ENCODE peak calls at places on chromosomes 7 and 10, in ten cellular contexts. One of them, this sample, is unnamed.
A peak's percentile ranks its signal among the peaks of the same experiment; 100 is the strongest.

GRCh38 chr10:103203466-103203865 is 10.4 kb upstream of the NT5C2 start:
- DNase-seq in effector memory CD4-positive, alpha-beta T cell: no peak
- DNase-seq in CD8-positive, alpha-beta T cell: no peak
- DNase-seq in mesenchymal stem cell: no peak
- DNase-seq in osteoblast: no peak
- DNase-seq in HepG2: no peak
- DNase-seq in fibroblast of lung: no peak
- DNase-seq in stomach: no peak
- DNase-seq in lung: no peak
- DNase-seq in heart right ventricle: no peak
- DNase-seq in this sample: no peak

GRCh38 chr7:105218939-105219770 is 169.6 kb downstream of the SRPK2 start:
- DNase-seq in CD8-positive, alpha-beta T cell: no peak
- DNase-seq in mesenchymal stem cell: no peak
- DNase-seq in lung: no peak
- DNase-seq in stomach: no peak
- DNase-seq in HepG2: no peak
- DNase-seq in effector memory CD4-positive, alpha-beta T cell: no peak
- DNase-seq in osteoblast: no peak
- DNase-seq in heart right ventricle: no peak
- DNase-seq in fibroblast of lung: peak; percentile 40
- DNase-seq in this sample: no peak

GRCh38 chr10:68516766-68517165 is 10.6 kb downstream of the SLC25A16 start:
- DNase-seq in heart right ventricle: no peak
- DNase-seq in osteoblast: peak; percentile 75
- DNase-seq in fibroblast of lung: peak; percentile 44
- DNase-seq in stomach: no peak
- DNase-seq in CD8-positive, alpha-beta T cell: no peak
- DNase-seq in mesenchymal stem cell: no peak
- DNase-seq in lung: no peak
- DNase-seq in HepG2: no peak
- DNase-seq in effector memory CD4-positive, alpha-beta T cell: no peak
- DNase-seq in this sample: peak; percentile 32

GRCh38 chr10:120741415-120741814 is 109.7 kb upstream of the WDR11 start:
- DNase-seq in HepG2: peak; percentile 10
- DNase-seq in CD8-positive, alpha-beta T cell: no peak
- DNase-seq in fibroblast of lung: no peak
- DNase-seq in heart right ventricle: no peak
- DNase-seq in stomach: no peak
- DNase-seq in osteoblast: no peak
- DNase-seq in lung: no peak
- DNase-seq in mesenchymal stem cell: no peak
- DNase-seq in effector memory CD4-positive, alpha-beta T cell: no peak
- DNase-seq in this sample: no peak

GRCh38 chr10:15200626-15201025 is 32.1 kb upstream of the NMT2 start:
- DNase-seq in stomach: no peak
- DNase-seq in HepG2: peak; percentile 74
- DNase-seq in mesenchymal stem cell: peak; percentile 63
- DNase-seq in effector memory CD4-positive, alpha-beta T cell: no peak
- DNase-seq in osteoblast: peak; percentile 80
- DNase-seq in lung: no peak
- DNase-seq in fibroblast of lung: peak; percentile 62
- DNase-seq in CD8-positive, alpha-beta T cell: no peak
- DNase-seq in heart right ventricle: no peak
- DNase-seq in this sample: no peak

GRCh38 chr10:89869180-89869579 is 167.8 kb downstream of the KIF20B start:
- DNase-seq in stomach: no peak
- DNase-seq in effector memory CD4-positive, alpha-beta T cell: no peak
- DNase-seq in mesenchymal stem cell: no peak
- DNase-seq in fibroblast of lung: no peak
- DNase-seq in CD8-positive, alpha-beta T cell: no peak
- DNase-seq in osteoblast: no peak
- DNase-seq in HepG2: no peak
- DNase-seq in heart right ventricle: no peak
- DNase-seq in lung: no peak
- DNase-seq in this sample: no peak

GRCh38 chr10:98467506-98468318 is 21.0 kb upstream of the HPS1 start:
- DNase-seq in lung: peak; percentile 81
- DNase-seq in osteoblast: peak; percentile 97
- DNase-seq in HepG2: peak; percentile 79
- DNase-seq in effector memory CD4-positive, alpha-beta T cell: peak; percentile 41
- DNase-seq in heart right ventricle: peak; percentile 71
- DNase-seq in fibroblast of lung: peak; percentile 89
- DNase-seq in CD8-positive, alpha-beta T cell: peak; percentile 26
- DNase-seq in mesenchymal stem cell: peak; percentile 84
- DNase-seq in stomach: peak; percentile 76
- DNase-seq in this sample: peak; percentile 83

GRCh38 chr10:514137-514671 is 175.3 kb downstream of the DIP2C start:
- DNase-seq in HepG2: peak; percentile 70
- DNase-seq in mesenchymal stem cell: no peak
- DNase-seq in CD8-positive, alpha-beta T cell: no peak
- DNase-seq in lung: peak; percentile 41
- DNase-seq in osteoblast: no peak
- DNase-seq in fibroblast of lung: no peak
- DNase-seq in effector memory CD4-positive, alpha-beta T cell: no peak
- DNase-seq in stomach: peak; percentile 73
- DNase-seq in heart right ventricle: no peak
- DNase-seq in this sample: no peak

GRCh38 chr10:21860718-21861117 is 142.8 kb downstream of the DNAJC1 start:
- DNase-seq in CD8-positive, alpha-beta T cell: no peak
- DNase-seq in fibroblast of lung: no peak
- DNase-seq in lung: no peak
- DNase-seq in effector memory CD4-positive, alpha-beta T cell: no peak
- DNase-seq in HepG2: no peak
- DNase-seq in heart right ventricle: no peak
- DNase-seq in stomach: no peak
- DNase-seq in osteoblast: peak; percentile 54
- DNase-seq in mesenchymal stem cell: peak; percentile 11
- DNase-seq in this sample: no peak

GRCh38 chr10:91034494-91035157 is 113.7 kb upstream of the ANKRD1 start:
- DNase-seq in lung: peak; percentile 46
- DNase-seq in effector memory CD4-positive, alpha-beta T cell: no peak
- DNase-seq in HepG2: peak; percentile 9
- DNase-seq in stomach: peak; percentile 33
- DNase-seq in CD8-positive, alpha-beta T cell: no peak
- DNase-seq in fibroblast of lung: peak; percentile 78
- DNase-seq in heart right ventricle: peak; percentile 75
- DNase-seq in mesenchymal stem cell: no peak
- DNase-seq in osteoblast: no peak
- DNase-seq in this sample: peak; percentile 76

GRCh38 chr10:29950391-29950790 is 109.0 kb downstream of the JCAD start:
- DNase-seq in osteoblast: no peak
- DNase-seq in lung: no peak
- DNase-seq in CD8-positive, alpha-beta T cell: no peak
- DNase-seq in heart right ventricle: no peak
- DNase-seq in HepG2: no peak
- DNase-seq in fibroblast of lung: peak; percentile 37
- DNase-seq in stomach: no peak
- DNase-seq in effector memory CD4-positive, alpha-beta T cell: no peak
- DNase-seq in mesenchymal stem cell: peak; percentile 73
- DNase-seq in this sample: no peak

GRCh38 chr10:29949411-29950011 is 109.9 kb downstream of the JCAD start:
- DNase-seq in fibroblast of lung: peak; percentile 100
- DNase-seq in CD8-positive, alpha-beta T cell: no peak
- DNase-seq in stomach: no peak
- DNase-seq in effector memory CD4-positive, alpha-beta T cell: no peak
- DNase-seq in lung: no peak
- DNase-seq in osteoblast: peak; percentile 88
- DNase-seq in HepG2: no peak
- DNase-seq in heart right ventricle: no peak
- DNase-seq in mesenchymal stem cell: peak; percentile 95
- DNase-seq in this sample: no peak

GRCh38 chr10:29948971-29949370 is 110.4 kb downstream of the JCAD start:
- DNase-seq in heart right ventricle: no peak
- DNase-seq in mesenchymal stem cell: peak; percentile 74
- DNase-seq in fibroblast of lung: no peak
- DNase-seq in lung: no peak
- DNase-seq in HepG2: no peak
- DNase-seq in CD8-positive, alpha-beta T cell: no peak
- DNase-seq in effector memory CD4-positive, alpha-beta T cell: no peak
- DNase-seq in stomach: no peak
- DNase-seq in osteoblast: no peak
- DNase-seq in this sample: no peak

GRCh38 chr10:29947701-29948060 is 111.7 kb downstream of the JCAD start:
- DNase-seq in HepG2: no peak
- DNase-seq in heart right ventricle: no peak
- DNase-seq in stomach: no peak
- DNase-seq in mesenchymal stem cell: no peak
- DNase-seq in osteoblast: no peak
- DNase-seq in CD8-positive, alpha-beta T cell: no peak
- DNase-seq in fibroblast of lung: no peak
- DNase-seq in effector memory CD4-positive, alpha-beta T cell: no peak
- DNase-seq in lung: no peak
- DNase-seq in this sample: no peak

DNA sequence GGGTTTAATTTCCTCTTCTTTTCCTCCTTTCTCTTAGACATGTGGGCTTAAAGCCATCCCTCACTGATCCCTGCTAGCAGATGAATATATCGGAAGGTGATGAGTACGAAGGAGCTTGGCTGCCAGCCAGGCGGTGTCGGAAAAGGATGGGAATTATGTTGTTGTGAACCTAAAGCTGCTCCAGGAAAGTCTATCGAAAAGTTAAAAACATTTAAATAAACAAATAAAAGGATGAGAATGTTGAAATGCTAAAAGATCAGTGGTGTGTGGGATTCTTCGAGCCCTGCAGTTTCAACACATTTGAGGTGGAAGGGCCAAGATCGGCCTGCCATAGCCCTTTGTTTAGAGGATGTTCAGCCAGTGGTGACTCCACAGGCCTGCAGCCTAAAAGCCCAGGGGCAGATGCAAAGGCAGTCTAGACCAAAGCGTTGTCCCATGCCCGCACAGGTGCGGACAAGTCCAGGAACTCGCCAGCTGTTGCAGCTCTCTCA is 107.9 kb downstream of the JCAD start:
- DNase-seq in HepG2: no peak
- DNase-seq in CD8-positive, alpha-beta T cell: no peak
- DNase-seq in effector memory CD4-positive, alpha-beta T cell: no peak
- DNase-seq in lung: no peak
- DNase-seq in osteoblast: no peak
- DNase-seq in heart right ventricle: no peak
- DNase-seq in stomach: no peak
- DNase-seq in mesenchymal stem cell: peak; percentile 56
- DNase-seq in fibroblast of lung: peak; percentile 83
- DNase-seq in this sample: no peak
- H3K4me1 ChIP-seq in HepG2: no peaks in the 10 kb centered on the region
- H3K4me1 ChIP-seq in CD8-positive, alpha-beta T cell: no peaks in the 10 kb centered on the region
- H3K4me1 ChIP-seq in effector memory CD4-positive, alpha-beta T cell: no peaks in the 10 kb centered on the region
- H3K4me1 ChIP-seq in lung: no peaks in the 10 kb centered on the region
- H3K4me1 ChIP-seq in osteoblast: peaks cover 44% of the 10 kb centered on the region
- H3K4me1 ChIP-seq in heart right ventricle: peaks cover 24% of the 10 kb centered on the region
- H3K4me1 ChIP-seq in stomach: no peaks in the 10 kb centered on the region
- H3K4me1 ChIP-seq in mesenchymal stem cell: peaks cover 27% of the 10 kb centered on the region
- H3K4me1 ChIP-seq in fibroblast of lung: peaks cover 37% of the 10 kb centered on the region
- H3K4me1 ChIP-seq in this sample: no peaks in the 10 kb centered on the region

GRCh38 chr10:132035476-132035875 is 30.3 kb upstream of the JAKMIP3 start:
- DNase-seq in HepG2: no peak
- DNase-seq in heart right ventricle: no peak
- DNase-seq in stomach: no peak
- DNase-seq in lung: no peak
- DNase-seq in fibroblast of lung: no peak
- DNase-seq in mesenchymal stem cell: no peak
- DNase-seq in osteoblast: peak; percentile 74
- DNase-seq in CD8-positive, alpha-beta T cell: no peak
- DNase-seq in effector memory CD4-positive, alpha-beta T cell: no peak
- DNase-seq in this sample: no peak
- H3K27me3 ChIP-seq in HepG2: peaks cover 18% of the 10 kb centered on the region
- H3K27me3 ChIP-seq in heart right ventricle: no peaks in the 10 kb centered on the region
- H3K27me3 ChIP-seq in stomach: peaks cover 6% of the 10 kb centered on the region
- H3K27me3 ChIP-seq in lung: peaks cover 7% of the 10 kb centered on the region
- H3K27me3 ChIP-seq in fibroblast of lung: peaks cover 23% of the 10 kb centered on the region
- H3K27me3 ChIP-seq in mesenchymal stem cell: peaks cover 84% of the 10 kb centered on the region
- H3K27me3 ChIP-seq in osteoblast: peaks cover 48% of the 10 kb centered on the region
- H3K27me3 ChIP-seq in CD8-positive, alpha-beta T cell: peaks cover 3% of the 10 kb centered on the region
- H3K27me3 ChIP-seq in effector memory CD4-positive, alpha-beta T cell: peaks cover 13% of the 10 kb centered on the region
- H3K27me3 ChIP-seq in this sample: peaks cover 26% of the 10 kb centered on the region

DNA sequence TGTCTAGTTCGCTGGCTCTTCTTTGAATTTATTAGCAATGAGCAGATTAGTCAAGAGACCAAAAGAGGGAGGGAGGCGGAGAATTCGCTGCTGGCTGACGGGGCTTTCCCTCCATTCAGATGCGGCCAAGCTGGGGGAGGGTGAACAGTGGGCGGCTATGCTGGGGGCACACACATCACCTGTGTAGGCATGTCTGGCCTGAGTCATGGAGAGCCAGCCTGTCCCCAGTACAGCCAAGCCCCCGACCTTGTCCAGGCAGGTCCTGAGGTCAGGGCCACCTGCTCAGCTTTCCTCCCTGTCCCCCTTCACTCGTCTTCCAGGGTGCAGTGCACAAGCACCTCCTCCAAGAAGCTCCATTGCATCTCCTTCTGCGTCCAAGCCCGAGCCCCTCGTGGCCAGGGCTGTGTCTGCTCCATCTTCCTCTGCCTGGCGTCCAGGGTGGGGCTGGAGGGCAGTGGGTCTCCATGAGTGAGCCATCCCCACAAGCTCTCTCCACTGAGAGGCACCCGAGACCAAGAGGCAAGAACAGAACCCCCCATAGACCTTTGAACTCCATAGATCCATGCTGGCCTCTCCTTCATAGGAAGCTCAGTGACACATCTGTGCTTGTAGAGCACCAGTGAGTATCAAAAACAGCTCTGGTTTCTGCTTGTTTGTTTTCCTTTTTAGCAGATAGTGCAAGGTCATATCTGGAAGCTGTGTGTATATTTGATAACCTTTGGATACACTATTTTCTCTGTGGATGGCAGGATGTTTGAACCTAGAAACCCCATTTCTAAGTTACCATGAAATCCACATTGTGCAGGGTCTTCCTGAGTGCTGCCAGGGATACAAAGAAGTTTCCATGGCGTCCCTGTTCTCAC is 1.9 kb upstream of the DEPP1 start:
- DNase-seq in osteoblast: peak; percentile 64
- DNase-seq in CD8-positive, alpha-beta T cell: no peak
- DNase-seq in lung: no peak
- DNase-seq in heart right ventricle: no peak
- DNase-seq in effector memory CD4-positive, alpha-beta T cell: no peak
- DNase-seq in HepG2: peak; percentile 97
- DNase-seq in fibroblast of lung: no peak
- DNase-seq in mesenchymal stem cell: no peak
- DNase-seq in stomach: no peak
- DNase-seq in this sample: no peak
- H3K4me1 ChIP-seq in osteoblast: peaks cover 69% of the 10 kb centered on the region
- H3K4me1 ChIP-seq in CD8-positive, alpha-beta T cell: no peaks in the 10 kb centered on the region
- H3K4me1 ChIP-seq in lung: peaks cover 24% of the 10 kb centered on the region
- H3K4me1 ChIP-seq in heart right ventricle: peaks cover 97% of the 10 kb centered on the region
- H3K4me1 ChIP-seq in effector memory CD4-positive, alpha-beta T cell: no peaks in the 10 kb centered on the region
- H3K4me1 ChIP-seq in HepG2: peaks cover 72% of the 10 kb centered on the region
- H3K4me1 ChIP-seq in fibroblast of lung: peaks cover 47% of the 10 kb centered on the region
- H3K4me1 ChIP-seq in mesenchymal stem cell: peaks cover 69% of the 10 kb centered on the region
- H3K4me1 ChIP-seq in stomach: peaks cover 76% of the 10 kb centered on the region
- H3K4me1 ChIP-seq in this sample: peaks cover 33% of the 10 kb centered on the region

DNA sequence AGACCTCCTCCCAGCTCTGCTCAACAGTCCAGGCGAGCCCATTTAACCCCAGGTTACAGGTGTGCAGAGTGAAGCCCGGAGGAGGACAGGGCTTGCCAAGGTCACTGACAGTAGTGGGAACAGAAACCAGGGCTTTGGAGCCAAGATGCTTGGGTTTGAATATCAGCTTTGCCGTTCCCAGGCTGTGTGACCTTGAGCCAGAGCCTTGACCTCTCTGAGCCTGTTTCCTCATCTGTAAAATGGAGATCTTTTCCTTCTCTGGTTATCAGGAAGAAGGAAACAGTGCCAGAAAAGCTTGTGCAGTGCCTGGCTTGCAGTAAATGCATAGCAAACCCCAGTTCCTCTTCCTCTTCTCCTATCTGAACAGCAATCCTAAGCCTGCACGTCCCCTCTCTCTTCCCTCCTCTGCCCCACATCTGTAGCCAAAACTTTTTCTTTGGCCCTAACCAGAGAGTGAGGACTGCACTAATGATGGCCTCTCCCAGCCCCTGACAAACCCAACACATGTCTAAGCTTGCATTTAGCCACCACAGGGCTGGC is 21.4 kb upstream of the MLXIPL start:
- DNase-seq in heart right ventricle: no peak
- DNase-seq in stomach: no peak
- DNase-seq in HepG2: no peak
- DNase-seq in effector memory CD4-positive, alpha-beta T cell: no peak
- DNase-seq in CD8-positive, alpha-beta T cell: no peak
- DNase-seq in lung: no peak
- DNase-seq in mesenchymal stem cell: no peak
- DNase-seq in osteoblast: peak; percentile 59
- DNase-seq in fibroblast of lung: no peak
- DNase-seq in this sample: no peak
- H3K27me3 ChIP-seq in heart right ventricle: peaks cover 5% of the 10 kb centered on the region
- H3K27me3 ChIP-seq in stomach: no peaks in the 10 kb centered on the region
- H3K27me3 ChIP-seq in HepG2: peaks cover 3% of the 10 kb centered on the region
- H3K27me3 ChIP-seq in effector memory CD4-positive, alpha-beta T cell: peaks cover 38% of the 10 kb centered on the region
- H3K27me3 ChIP-seq in CD8-positive, alpha-beta T cell: peaks cover 17% of the 10 kb centered on the region
- H3K27me3 ChIP-seq in lung: no peaks in the 10 kb centered on the region
- H3K27me3 ChIP-seq in mesenchymal stem cell: peaks cover 61% of the 10 kb centered on the region
- H3K27me3 ChIP-seq in osteoblast: peaks cover 54% of the 10 kb centered on the region
- H3K27me3 ChIP-seq in fibroblast of lung: peaks cover 44% of the 10 kb centered on the region
- H3K27me3 ChIP-seq in this sample: peaks cover 5% of the 10 kb centered on the region

This sample was measured in HAP-1.